ENCODE peak calls at places on chromosomes 4 and X, in nine cellular contexts. L is adrenal gland; Z is brain microvascular endothelial cell; U is CD8-positive, alpha-beta memory T cell; B is neuronal stem cell; H is cardiac muscle cell; K is H7; M is sigmoid colon; V is endodermal cell. G is an unnamed sample. For H3K36me3, the result is how much of the 10 kb centered on the place peaks cover.

GRCh38 chr4:53720776-53721175 is 129.5 kb upstream of the LNX1 start:
- DNase-seq in L (no peak), Z (no peak), U (no peak), B (no peak), H (no peak), K (no peak), M (no peak), V (no peak), G (no peak)

GRCh38 chr4:131644619-131645018 is 1504.5 kb upstream of the PCDH10 start:
- DNase-seq in L (peak), Z (no peak), U (no peak), B (peak), H (peak), K (peak), M (no peak), V (peak), G (peak)

GRCh38 chrX:135988245-135988644 is 3.0 kb downstream of the SLC9A6 start:
- DNase-seq in L (no peak), Z (no peak), U (no peak), B (no peak), H (no peak), K (no peak), M (no peak), V (no peak), G (no peak)

GRCh38 chr4:152983774-152984411 is 47.8 kb downstream of the FHDC1 start:
- DNase-seq in L (no peak), Z (peak), U (no peak), B (no peak), H (no peak), K (no peak), M (no peak), V (peak), G (no peak)

GRCh38 chr4:155442267-155443105 is 65.7 kb upstream of the MAP9 start:
- DNase-seq in L (peak), Z (peak), U (peak), B (peak), H (peak), K (peak), M (peak), V (peak), G (peak)

GRCh38 chrX:85379174-85379907 is at the start of gene POF1B:
- DNase-seq in L (no peak), Z (no peak), U (no peak), B (no peak), H (no peak), K (no peak), M (no peak), V (peak), G (no peak)

GRCh38 chrX:96889726-96890125 is 6.0 kb downstream of the RPA4 start:
- DNase-seq in L (no peak), Z (peak), U (no peak), B (no peak), H (no peak), K (no peak), M (no peak), V (no peak), G (no peak)

GRCh38 chr4:38939150-38939549 is 71.5 kb downstream of the FAM114A1 start:
- DNase-seq in L (no peak), Z (no peak), U (no peak), B (no peak), H (no peak), K (no peak), M (no peak), V (no peak), G (no peak)

GRCh38 chr4:123505457-123506310 is 109.1 kb downstream of the SPRY1 start:
- DNase-seq in L (peak), Z (peak), U (peak), B (peak), H (peak), K (peak), M (peak), V (peak), G (peak)

GRCh38 chr4:20829958-20830357 is 129.7 kb downstream of the PACRGL start:
- DNase-seq in L (no peak), Z (peak), U (no peak), B (no peak), H (no peak), K (no peak), M (no peak), V (no peak), G (no peak)

GRCh38 chrX:2397648-2398340 is 103.0 kb downstream of the DHRSX start:
- DNase-seq in L (no peak), Z (peak), U (no peak), B (no peak), H (no peak), K (no peak), M (no peak), V (peak), G (no peak)

GRCh38 chr4:15006416-15007024 is 4.2 kb downstream of the CPEB2 start:
- DNase-seq in L (no peak), Z (no peak), U (peak), B (no peak), H (no peak), K (no peak), M (no peak), V (no peak), G (no peak)

GRCh38 chr4:89957527-89957926 is 62.9 kb downstream of the MMRN1 start:
- DNase-seq in L (no peak), Z (no peak), U (no peak), B (no peak), H (no peak), K (peak), M (no peak), V (peak), G (no peak)

GRCh38 chr4:60948008-60948407 is 252.1 kb upstream of the ADGRL3 start:
- DNase-seq in L (no peak), Z (peak), U (no peak), B (no peak), H (no peak), K (no peak), M (no peak), V (no peak), G (no peak)

GRCh38 chr4:54322817-54323417 is 93.8 kb downstream of the PDGFRA start:
- DNase-seq in L (peak), Z (peak), U (peak), B (peak), H (peak), K (peak), M (no peak), V (peak), G (peak)

GRCh38 chr4:147535161-147535560 is 54.3 kb downstream of the EDNRA start:
- DNase-seq in L (no peak), Z (no peak), U (no peak), B (no peak), H (peak), K (peak), M (no peak), V (no peak), G (no peak)

GRCh38 chr4:27068151-27068862 is 207.7 kb downstream of the STIM2 start:
- DNase-seq in L (peak), Z (no peak), U (no peak), B (no peak), H (no peak), K (no peak), M (no peak), V (peak), G (no peak)

GRCh38 chr4:120718979-120719566 is 203.5 kb downstream of the PRDM5 start:
- DNase-seq in L (peak), Z (peak), U (peak), B (no peak), H (peak), K (no peak), M (no peak), V (no peak), G (peak)

GRCh38 chrX:19388741-19389140 is 45.0 kb downstream of the PDHA1 start:
- DNase-seq in L (no peak), Z (no peak), U (no peak), B (no peak), H (no peak), K (no peak), M (no peak), V (no peak), G (no peak)

GRCh38 chr4:172758586-172759340 is 409.8 kb upstream of the GALNT7 start:
- DNase-seq in L (no peak), Z (peak), U (no peak), B (no peak), H (no peak), K (no peak), M (no peak), V (no peak), G (no peak)

GRCh38 chr4:133154725-133155124 is 5.6 kb downstream of the PCDH10 start:
- DNase-seq in L (no peak), Z (peak), U (no peak), B (no peak), H (peak), K (peak), M (no peak), V (peak), G (peak)

GRCh38 chr4:107592518-107592917 is 127.5 kb downstream of the PAPSS1 start:
- DNase-seq in L (no peak), Z (no peak), U (no peak), B (no peak), H (no peak), K (no peak), M (no peak), V (no peak), G (no peak)

GRCh38 chrX:124388562-124388961 is 42.2 kb downstream of the SH2D1A start:
- DNase-seq in L (peak), Z (peak), U (peak), B (peak), H (peak), K (peak), M (peak), V (peak), G (peak)

GRCh38 chr4:86013623-86014022 is 346.2 kb downstream of the MAPK10 start:
- DNase-seq in L (peak), Z (peak), U (no peak), B (no peak), H (no peak), K (no peak), M (no peak), V (no peak), G (no peak)

GRCh38 chr4:24413311-24413784 is 171.0 kb downstream of the DHX15 start:
- DNase-seq in L (no peak), Z (no peak), U (no peak), B (no peak), H (no peak), K (no peak), M (no peak), V (peak), G (no peak)

GRCh38 chr4:2511645-2512131 is 24.8 kb upstream of the FAM193A start:
- DNase-seq in L (no peak), Z (no peak), U (no peak), B (no peak), H (no peak), K (no peak), M (no peak), V (no peak), G (no peak)

GRCh38 chr4:2515835-2516550 is 20.5 kb upstream of the FAM193A start:
- DNase-seq in L (peak), Z (no peak), U (no peak), B (no peak), H (no peak), K (peak), M (peak), V (no peak), G (no peak)

GRCh38 chr4:2516635-2517034 is 19.8 kb upstream of the FAM193A start:
- DNase-seq in L (no peak), Z (no peak), U (no peak), B (no peak), H (no peak), K (peak), M (no peak), V (no peak), G (no peak)

GRCh38 chr4:2510351-2511259 is 25.8 kb upstream of the FAM193A start:
- DNase-seq in L (no peak), Z (no peak), U (no peak), B (no peak), H (no peak), K (no peak), M (no peak), V (no peak), G (no peak)

GRCh38 chr4:2512396-2513135 is 23.9 kb upstream of the FAM193A start:
- DNase-seq in L (no peak), Z (no peak), U (no peak), B (no peak), H (no peak), K (no peak), M (no peak), V (no peak), G (no peak)
- H3K36me3 ChIP-seq in L (under half), Z (half or more), U (half or more), B (half or more), H (under half), K (under half), M (under half), V (half or more), G (half or more)

DNA sequence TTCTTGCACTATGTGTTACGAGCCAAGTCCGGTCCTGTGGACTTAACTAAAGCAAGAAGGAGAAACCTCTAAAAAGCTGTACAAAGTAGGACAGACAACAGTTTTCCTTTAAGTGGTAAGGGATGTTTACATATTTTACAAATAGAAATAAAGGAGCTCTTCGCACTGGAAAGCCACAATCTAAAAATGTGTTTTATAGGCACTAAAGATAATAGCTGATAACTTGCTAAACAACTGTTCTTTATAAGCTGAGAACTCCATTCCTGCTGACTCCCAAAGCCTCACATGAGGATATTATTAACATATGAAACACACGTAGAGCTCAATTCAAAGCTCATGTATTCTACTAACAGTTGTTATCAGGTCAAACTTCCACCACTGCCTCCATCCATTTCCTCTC is 519.9 kb downstream of the INPP4B start:
- DNase-seq in L (no peak), Z (no peak), U (no peak), B (no peak), H (no peak), K (no peak), M (no peak), V (no peak), G (no peak)
- H3K4me3 ChIP-seq in L (no peak), Z (no peak), U (no peak), B (no peak), H (no peak), K (no peak), M (no peak), V (no peak), G (no peak)

GRCh38 chr4:7867701-7868429 is 71.8 kb downstream of the AFAP1 start:
- DNase-seq in L (no peak), Z (peak), U (no peak), B (no peak), H (no peak), K (no peak), M (peak), V (no peak), G (peak)

GRCh38 chr4:7868892-7869471 is 70.7 kb downstream of the AFAP1 start:
- DNase-seq in L (no peak), Z (no peak), U (no peak), B (no peak), H (no peak), K (no peak), M (no peak), V (no peak), G (no peak)

GRCh38 chr4:7865533-7865932 is 74.1 kb downstream of the AFAP1 start:
- DNase-seq in L (no peak), Z (no peak), U (no peak), B (no peak), H (no peak), K (no peak), M (peak), V (peak), G (no peak)

GRCh38 chr4:7868430-7868775 is 71.3 kb downstream of the AFAP1 start:
- DNase-seq in L (no peak), Z (no peak), U (no peak), B (no peak), H (no peak), K (no peak), M (peak), V (no peak), G (no peak)

GRCh38 chr4:7867191-7867590 is 72.5 kb downstream of the AFAP1 start:
- DNase-seq in L (no peak), Z (no peak), U (no peak), B (no peak), H (no peak), K (no peak), M (peak), V (peak), G (peak)
- H3K36me3 ChIP-seq in L (under half), Z (half or more), U (under half), B (under half), H (under half), K (under half), M (under half), V (half or more), G (under half)

GRCh38 chrX:40007746-40008705 is 89.7 kb downstream of the BCOR start:
- DNase-seq in L (no peak), Z (no peak), U (no peak), B (no peak), H (no peak), K (peak), M (no peak), V (peak), G (no peak)
- H3K4me3 ChIP-seq in L (no peak), Z (no peak), U (no peak), B (no peak), H (no peak), K (peak), M (no peak), V (peak), G (no peak)

GRCh38 chr4:140653718-140654515 is 85.2 kb upstream of the UCP1 start:
- DNase-seq in L (peak), Z (peak), U (no peak), B (peak), H (no peak), K (no peak), M (no peak), V (no peak), G (peak)
- H3K36me3 ChIP-seq in L (under half), Z (under half), U (under half), B (half or more), H (under half), K (under half), M (under half), V (half or more), G (under half)

GRCh38 chrX:153764786-153765137 is 713 bp downstream of the PLXNB3 start:
- DNase-seq in L (no peak), Z (no peak), U (no peak), B (no peak), H (no peak), K (peak), M (peak), V (peak), G (no peak)
- H3K4me3 ChIP-seq in L (no peak), Z (peak), U (no peak), B (no peak), H (no peak), K (no peak), M (peak), V (no peak), G (no peak)

DNA sequence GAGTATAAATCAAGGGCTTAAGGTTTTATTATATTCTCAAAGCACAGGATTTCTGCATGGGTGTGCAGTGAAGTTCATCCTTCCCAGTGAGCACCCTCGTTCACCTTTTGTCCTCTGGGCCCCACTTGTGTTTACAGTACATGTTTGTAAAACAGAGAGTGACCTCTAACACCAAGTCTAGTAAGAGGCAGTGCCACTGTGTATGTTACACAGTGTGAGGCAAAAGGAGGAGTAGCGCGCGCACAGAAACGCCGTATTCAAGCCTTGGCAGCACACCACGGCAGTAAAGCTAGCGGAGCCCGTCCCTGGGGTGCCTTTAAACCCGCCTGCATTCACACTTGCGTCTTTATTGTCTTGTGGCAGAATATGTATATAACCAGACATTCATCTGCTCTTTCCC is 51.9 kb downstream of the CCNI start:
- DNase-seq in L (no peak), Z (no peak), U (no peak), B (no peak), H (no peak), K (no peak), M (no peak), V (no peak), G (no peak)
- H3K36me3 ChIP-seq in L (under half), Z (half or more), U (under half), B (half or more), H (under half), K (under half), M (under half), V (half or more), G (half or more)

GRCh38 chrX:40155617-40156471 is 58.1 kb upstream of the BCOR start:
- DNase-seq in L (no peak), Z (no peak), U (peak), B (no peak), H (no peak), K (peak), M (no peak), V (peak), G (no peak)

GRCh38 chrX:40158036-40158706 is 60.4 kb upstream of the BCOR start:
- DNase-seq in L (peak), Z (no peak), U (peak), B (no peak), H (peak), K (peak), M (no peak), V (peak), G (peak)

GRCh38 chrX:40154853-40155616 is 57.3 kb upstream of the BCOR start:
- DNase-seq in L (peak), Z (no peak), U (no peak), B (no peak), H (peak), K (peak), M (peak), V (peak), G (peak)

GRCh38 chrX:40157228-40158035 is 59.7 kb upstream of the BCOR start:
- DNase-seq in L (no peak), Z (no peak), U (no peak), B (no peak), H (no peak), K (peak), M (no peak), V (peak), G (peak)

DNA sequence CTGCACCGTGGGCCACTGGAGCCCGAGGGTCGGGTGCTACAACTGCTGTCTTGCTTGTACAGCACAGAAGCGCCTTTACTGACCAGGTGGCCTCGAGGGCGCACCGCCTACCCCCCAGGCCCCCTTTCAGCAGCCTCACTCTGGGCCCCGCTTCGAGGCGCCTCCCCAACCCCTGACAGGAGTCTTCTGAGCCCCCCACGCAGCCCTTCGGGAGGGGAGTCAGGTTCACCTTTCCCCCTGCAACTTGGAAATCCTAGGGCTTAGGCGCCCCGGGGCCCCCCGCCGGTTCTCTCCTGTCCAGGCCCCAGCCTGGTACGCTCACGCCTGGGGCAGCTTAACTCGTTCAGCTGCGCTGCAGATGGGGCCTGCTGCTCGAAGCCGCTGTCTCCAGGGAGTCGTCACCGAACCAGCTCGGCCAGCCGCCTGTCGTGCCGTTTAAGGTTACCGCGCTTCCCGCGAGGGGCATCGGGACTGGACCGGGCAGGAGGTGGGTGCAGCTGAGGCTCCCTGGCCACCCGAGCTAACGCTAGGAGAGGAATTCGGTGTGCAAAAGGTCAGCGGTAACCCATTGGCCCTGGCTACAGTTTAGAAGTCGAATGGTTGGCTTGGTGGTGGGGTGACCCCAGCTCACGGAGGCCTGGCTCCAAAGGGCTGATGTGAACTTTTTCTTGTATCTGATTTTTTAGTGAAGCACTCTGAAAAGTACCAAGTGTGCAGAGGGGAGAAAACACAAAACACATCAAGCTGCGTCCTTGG is 58.9 kb upstream of the BCOR start:
- DNase-seq in L (no peak), Z (no peak), U (no peak), B (no peak), H (no peak), K (peak), M (no peak), V (peak), G (no peak)
- H3K4me3 ChIP-seq in L (no peak), Z (no peak), U (no peak), B (no peak), H (no peak), K (peak), M (no peak), V (no peak), G (no peak)

DNA sequence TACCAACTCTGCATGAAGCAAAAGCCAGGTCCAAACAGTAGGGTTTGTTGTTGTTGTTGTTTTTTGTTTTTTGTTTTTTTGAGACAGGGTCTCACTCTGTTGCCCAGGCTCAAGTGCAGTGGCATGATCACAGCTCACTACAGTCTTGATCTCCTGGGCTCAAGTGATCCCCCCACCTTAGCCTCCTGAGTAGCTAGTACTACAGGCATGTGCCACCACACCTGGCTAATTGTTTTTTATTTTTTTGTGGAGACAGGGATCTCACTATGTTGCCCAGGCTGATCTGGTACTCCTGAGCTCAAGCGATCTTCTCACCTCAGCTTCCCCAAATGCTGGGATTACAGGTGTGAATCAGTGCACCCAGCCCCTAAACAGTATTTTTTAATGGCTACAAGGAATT is 6.2 kb downstream of the S100P start:
- DNase-seq in L (no peak), Z (no peak), U (no peak), B (no peak), H (no peak), K (no peak), M (no peak), V (no peak), G (no peak)
- H3K36me3 ChIP-seq in L (under half), Z (under half), U (under half), B (under half), H (under half), K (under half), M (under half), V (under half), G (under half)